ENCODE peak calls at places on chromosomes 4 and X, in six cellular contexts. One of them, this sample, is unnamed.

GRCh38 chr4:99165978-99166377 is 21.9 kb upstream of the ADH4 start:
- DNase-seq in IMR-90: no peak
- DNase-seq in tibial artery: no peak
- DNase-seq in heart right ventricle: no peak
- DNase-seq in GM23248: no peak
- DNase-seq in SJSA1: no peak
- DNase-seq in this sample: no peak

GRCh38 chrX:9519546-9520210 is 54.8 kb downstream of the TBL1X start:
- DNase-seq in IMR-90: no peak
- DNase-seq in tibial artery: no peak
- DNase-seq in heart right ventricle: no peak
- DNase-seq in GM23248: peak; percentile 54
- DNase-seq in SJSA1: no peak
- DNase-seq in this sample: no peak

GRCh38 chrX:151019837-151020236 is 36.7 kb downstream of the HMGB3 start:
- DNase-seq in IMR-90: peak; percentile 46
- DNase-seq in tibial artery: no peak
- DNase-seq in heart right ventricle: no peak
- DNase-seq in GM23248: peak; percentile 55
- DNase-seq in SJSA1: no peak
- DNase-seq in this sample: peak; percentile 7

GRCh38 chr4:177530561-177530960 is 88.3 kb upstream of the AGA start:
- DNase-seq in IMR-90: no peak
- DNase-seq in tibial artery: no peak
- DNase-seq in heart right ventricle: no peak
- DNase-seq in GM23248: no peak
- DNase-seq in SJSA1: no peak
- DNase-seq in this sample: no peak

GRCh38 chr4:948936-949300 is 16.7 kb downstream of the TMEM175 start:
- DNase-seq in IMR-90: no peak
- DNase-seq in tibial artery: peak; percentile 34
- DNase-seq in heart right ventricle: no peak
- DNase-seq in GM23248: no peak
- DNase-seq in SJSA1: no peak
- DNase-seq in this sample: no peak

GRCh38 chr4:116272336-116272735 is 813.0 kb downstream of the TRAM1L1 start:
- DNase-seq in IMR-90: no peak
- DNase-seq in tibial artery: no peak
- DNase-seq in heart right ventricle: no peak
- DNase-seq in GM23248: no peak
- DNase-seq in SJSA1: no peak
- DNase-seq in this sample: no peak

GRCh38 chrX:20263474-20263873 is 3.2 kb downstream of the RPS6KA3 start:
- DNase-seq in IMR-90: peak; percentile 61
- DNase-seq in tibial artery: no peak
- DNase-seq in heart right ventricle: no peak
- DNase-seq in GM23248: peak; percentile 43
- DNase-seq in SJSA1: peak; percentile 70
- DNase-seq in this sample: no peak

GRCh38 chrX:135411893-135412292 is 9.9 kb upstream of the SMIM10L2A start:
- DNase-seq in IMR-90: peak; percentile 59
- DNase-seq in tibial artery: no peak
- DNase-seq in heart right ventricle: no peak
- DNase-seq in GM23248: peak; percentile 1
- DNase-seq in SJSA1: no peak
- DNase-seq in this sample: no peak

GRCh38 chrX:47143894-47144625 is 442 bp downstream of the NDUFB11 start:
- DNase-seq in IMR-90: peak; percentile 16
- DNase-seq in tibial artery: no peak
- DNase-seq in heart right ventricle: peak; percentile 25
- DNase-seq in GM23248: peak; percentile 60
- DNase-seq in SJSA1: peak; percentile 2
- DNase-seq in this sample: no peak

GRCh38 chr4:7795983-7796382 is 143.7 kb downstream of the AFAP1 start:
- DNase-seq in IMR-90: no peak
- DNase-seq in tibial artery: peak; percentile 38
- DNase-seq in heart right ventricle: no peak
- DNase-seq in GM23248: no peak
- DNase-seq in SJSA1: no peak
- DNase-seq in this sample: no peak
- H3K36me3 ChIP-seq in IMR-90: peaks cover 64% of the 10 kb centered on the region
- H3K36me3 ChIP-seq in tibial artery: peaks cover 43% of the 10 kb centered on the region
- H3K36me3 ChIP-seq in heart right ventricle: no peaks in the 10 kb centered on the region
- H3K36me3 ChIP-seq in GM23248: peaks cover 89% of the 10 kb centered on the region
- H3K36me3 ChIP-seq in SJSA1: peaks cover 77% of the 10 kb centered on the region
- H3K36me3 ChIP-seq in this sample: peaks cover 26% of the 10 kb centered on the region

GRCh38 chr4:76622717-76623116 is 187.7 kb downstream of the SHROOM3 start:
- DNase-seq in IMR-90: no peak
- DNase-seq in tibial artery: no peak
- DNase-seq in heart right ventricle: no peak
- DNase-seq in GM23248: no peak
- DNase-seq in SJSA1: no peak
- DNase-seq in this sample: no peak
- H3K4me3 ChIP-seq in IMR-90: no peak overlapping the region
- H3K4me3 ChIP-seq in tibial artery: no peak overlapping the region
- H3K4me3 ChIP-seq in heart right ventricle: no peak overlapping the region
- H3K4me3 ChIP-seq in GM23248: no peak overlapping the region
- H3K4me3 ChIP-seq in SJSA1: no peak overlapping the region
- H3K4me3 ChIP-seq in this sample: no peak overlapping the region

GRCh38 chrX:45506149-45506768 is 305.6 kb upstream of the DIPK2B start:
- DNase-seq in IMR-90: no peak
- DNase-seq in tibial artery: no peak
- DNase-seq in heart right ventricle: no peak
- DNase-seq in GM23248: no peak
- DNase-seq in SJSA1: no peak
- DNase-seq in this sample: no peak
- H3K27ac ChIP-seq in IMR-90: peak overlapping the region; percentile 15
- H3K27ac ChIP-seq in tibial artery: peak overlapping the region; percentile 12
- H3K27ac ChIP-seq in heart right ventricle: no peak overlapping the region
- H3K27ac ChIP-seq in GM23248: peak overlapping the region; percentile 71
- H3K27ac ChIP-seq in SJSA1: peak overlapping the region; percentile 86
- H3K27ac ChIP-seq in this sample: no peak overlapping the region

GRCh38 chr4:8409271-8410065 is 31.1 kb downstream of the ACOX3 start:
- DNase-seq in IMR-90: no peak
- DNase-seq in tibial artery: no peak
- DNase-seq in heart right ventricle: peak; percentile 47
- DNase-seq in GM23248: peak; percentile 48
- DNase-seq in SJSA1: peak; percentile 49
- DNase-seq in this sample: peak; percentile 76

GRCh38 chr4:8405516-8405875 is 35.0 kb downstream of the ACOX3 start:
- DNase-seq in IMR-90: no peak
- DNase-seq in tibial artery: no peak
- DNase-seq in heart right ventricle: no peak
- DNase-seq in GM23248: no peak
- DNase-seq in SJSA1: no peak
- DNase-seq in this sample: no peak

GRCh38 chr4:8404791-8405515 is 35.6 kb downstream of the ACOX3 start:
- DNase-seq in IMR-90: no peak
- DNase-seq in tibial artery: no peak
- DNase-seq in heart right ventricle: no peak
- DNase-seq in GM23248: no peak
- DNase-seq in SJSA1: no peak
- DNase-seq in this sample: no peak

GRCh38 chr4:8407756-8408155 is 32.8 kb downstream of the ACOX3 start:
- DNase-seq in IMR-90: no peak
- DNase-seq in tibial artery: no peak
- DNase-seq in heart right ventricle: no peak
- DNase-seq in GM23248: no peak
- DNase-seq in SJSA1: no peak
- DNase-seq in this sample: no peak

GRCh38 chr4:8407316-8407715 is 33.2 kb downstream of the ACOX3 start:
- DNase-seq in IMR-90: no peak
- DNase-seq in tibial artery: no peak
- DNase-seq in heart right ventricle: no peak
- DNase-seq in GM23248: no peak
- DNase-seq in SJSA1: no peak
- DNase-seq in this sample: no peak
- H3K36me3 ChIP-seq in IMR-90: peaks cover 26% of the 10 kb centered on the region
- H3K36me3 ChIP-seq in tibial artery: peaks cover 46% of the 10 kb centered on the region
- H3K36me3 ChIP-seq in heart right ventricle: no peaks in the 10 kb centered on the region
- H3K36me3 ChIP-seq in GM23248: peaks cover 5% of the 10 kb centered on the region
- H3K36me3 ChIP-seq in SJSA1: no peaks in the 10 kb centered on the region
- H3K36me3 ChIP-seq in this sample: peaks cover 21% of the 10 kb centered on the region

DNA sequence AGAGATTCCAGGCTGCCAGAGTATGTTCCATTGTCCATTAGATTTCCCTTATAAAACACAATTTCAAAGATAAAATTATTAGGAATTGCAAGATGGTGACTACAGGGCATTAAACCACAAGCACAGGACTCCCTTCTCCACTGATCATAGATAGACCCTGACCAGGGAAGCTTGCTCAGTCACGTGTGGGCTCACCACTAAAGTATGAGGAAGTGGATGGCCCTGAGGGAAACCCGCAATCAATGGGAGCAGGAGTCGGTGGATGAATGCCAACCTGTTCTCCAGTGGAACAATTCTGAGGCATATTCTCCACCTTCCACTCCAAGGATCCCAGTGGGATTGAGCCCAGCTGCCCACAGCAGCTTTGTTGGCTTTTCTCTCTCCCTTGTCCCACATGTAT is 515.7 kb downstream of the BCOR start:
- DNase-seq in IMR-90: no peak
- DNase-seq in tibial artery: no peak
- DNase-seq in heart right ventricle: no peak
- DNase-seq in GM23248: no peak
- DNase-seq in SJSA1: peak; percentile 11
- DNase-seq in this sample: peak; percentile 17
- H3K4me3 ChIP-seq in IMR-90: no peak overlapping the region
- H3K4me3 ChIP-seq in tibial artery: no peak overlapping the region
- H3K4me3 ChIP-seq in heart right ventricle: no peak overlapping the region
- H3K4me3 ChIP-seq in GM23248: no peak overlapping the region
- H3K4me3 ChIP-seq in SJSA1: no peak overlapping the region
- H3K4me3 ChIP-seq in this sample: no peak overlapping the region

GRCh38 chr4:122666527-122667245 is 45.8 kb upstream of the IL21 start:
- DNase-seq in IMR-90: peak; percentile 97
- DNase-seq in tibial artery: no peak
- DNase-seq in heart right ventricle: no peak
- DNase-seq in GM23248: peak; percentile 91
- DNase-seq in SJSA1: peak; percentile 83
- DNase-seq in this sample: no peak
- H3K27ac ChIP-seq in IMR-90: peak overlapping the region; percentile 62
- H3K27ac ChIP-seq in tibial artery: peak overlapping the region; percentile 17
- H3K27ac ChIP-seq in heart right ventricle: no peak overlapping the region
- H3K27ac ChIP-seq in GM23248: peak overlapping the region; percentile 87
- H3K27ac ChIP-seq in SJSA1: peak overlapping the region; percentile 85
- H3K27ac ChIP-seq in this sample: no peak overlapping the region

GRCh38 chr4:68337522-68337921 is 12.4 kb downstream of the YTHDC1 start:
- DNase-seq in IMR-90: no peak
- DNase-seq in tibial artery: no peak
- DNase-seq in heart right ventricle: no peak
- DNase-seq in GM23248: no peak
- DNase-seq in SJSA1: no peak
- DNase-seq in this sample: no peak

GRCh38 chr4:68338625-68339024 is 11.3 kb downstream of the YTHDC1 start:
- DNase-seq in IMR-90: no peak
- DNase-seq in tibial artery: no peak
- DNase-seq in heart right ventricle: peak; percentile 8
- DNase-seq in GM23248: no peak
- DNase-seq in SJSA1: no peak
- DNase-seq in this sample: no peak

GRCh38 chr4:68337004-68337403 is 12.9 kb downstream of the YTHDC1 start:
- DNase-seq in IMR-90: no peak
- DNase-seq in tibial artery: no peak
- DNase-seq in heart right ventricle: no peak
- DNase-seq in GM23248: no peak
- DNase-seq in SJSA1: no peak
- DNase-seq in this sample: no peak

GRCh38 chr4:68342139-68342538 is 7.8 kb downstream of the YTHDC1 start:
- DNase-seq in IMR-90: peak; percentile 73
- DNase-seq in tibial artery: no peak
- DNase-seq in heart right ventricle: peak; percentile 16
- DNase-seq in GM23248: peak; percentile 86
- DNase-seq in SJSA1: no peak
- DNase-seq in this sample: no peak

DNA sequence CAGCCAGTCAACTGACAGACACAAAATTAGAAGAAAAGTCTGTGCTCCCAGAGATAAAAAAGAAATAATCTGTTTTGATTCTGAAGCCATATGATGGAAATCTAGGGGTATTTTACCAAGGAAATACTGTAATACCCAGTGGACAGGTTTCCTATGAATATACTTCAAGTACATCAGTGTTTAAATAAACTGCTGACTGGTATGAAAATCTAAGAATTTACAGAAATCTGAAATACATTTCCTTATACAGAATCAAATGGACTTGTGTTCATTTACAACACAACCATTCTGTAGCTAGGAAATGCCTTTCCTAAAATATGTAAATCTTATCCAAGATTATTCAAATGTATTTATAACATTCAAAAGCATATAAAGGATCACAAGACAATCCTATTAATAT is 13.4 kb downstream of the YTHDC1 start:
- DNase-seq in IMR-90: no peak
- DNase-seq in tibial artery: no peak
- DNase-seq in heart right ventricle: no peak
- DNase-seq in GM23248: no peak
- DNase-seq in SJSA1: no peak
- DNase-seq in this sample: no peak
- H3K36me3 ChIP-seq in IMR-90: peaks cover 21% of the 10 kb centered on the region
- H3K36me3 ChIP-seq in tibial artery: peaks cover 21% of the 10 kb centered on the region
- H3K36me3 ChIP-seq in heart right ventricle: no peaks in the 10 kb centered on the region
- H3K36me3 ChIP-seq in GM23248: peaks cover 50% of the 10 kb centered on the region
- H3K36me3 ChIP-seq in SJSA1: peaks cover 55% of the 10 kb centered on the region
- H3K36me3 ChIP-seq in this sample: peaks cover 63% of the 10 kb centered on the region

DNA sequence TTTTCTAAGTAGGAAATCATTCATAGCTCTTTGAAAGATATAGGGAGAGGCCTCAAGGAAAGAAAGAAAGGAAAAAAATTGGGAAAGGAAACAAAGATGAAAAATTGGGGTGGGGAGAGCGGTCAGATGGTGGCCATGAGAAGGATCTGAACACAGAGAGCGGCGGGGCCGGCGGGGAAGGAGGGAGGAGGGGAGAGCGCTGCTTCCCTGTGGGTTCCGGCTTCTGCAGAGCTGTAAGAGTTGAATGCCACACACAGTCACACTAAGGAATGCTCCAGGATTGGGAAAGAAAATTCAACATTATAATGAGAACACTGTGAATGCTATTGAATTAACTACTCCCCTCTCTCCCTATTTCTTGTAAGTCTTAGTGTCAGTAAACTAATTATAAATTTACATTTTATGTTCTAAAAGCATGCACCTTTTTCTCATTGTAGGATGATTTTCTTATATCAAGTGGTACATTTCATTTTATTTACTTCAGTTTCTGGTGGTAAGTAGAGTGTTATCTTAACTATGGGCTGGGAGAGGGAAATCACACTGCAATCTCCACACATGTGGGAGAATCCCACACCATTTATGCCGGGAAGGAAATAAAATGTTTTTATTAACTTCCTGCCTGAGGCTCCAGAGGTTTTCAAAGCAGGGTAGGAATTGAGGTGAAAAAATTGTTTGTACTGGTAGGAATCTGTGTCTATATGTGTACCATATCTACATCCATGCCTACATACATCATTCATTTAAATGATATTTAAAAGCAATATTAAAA is 894 bp downstream of the F11 start:
- DNase-seq in IMR-90: peak; percentile 36
- DNase-seq in tibial artery: no peak
- DNase-seq in heart right ventricle: no peak
- DNase-seq in GM23248: peak; percentile 8
- DNase-seq in SJSA1: no peak
- DNase-seq in this sample: peak; percentile 79
- H3K4me3 ChIP-seq in IMR-90: no peak overlapping the region
- H3K4me3 ChIP-seq in tibial artery: no peak overlapping the region
- H3K4me3 ChIP-seq in heart right ventricle: no peak overlapping the region
- H3K4me3 ChIP-seq in GM23248: no peak overlapping the region
- H3K4me3 ChIP-seq in SJSA1: no peak overlapping the region
- H3K4me3 ChIP-seq in this sample: peak overlapping the region; percentile 66

This sample was measured in SJCRH30.